ENCODE peak calls at places on chromosomes 3 and 15, in five cellular contexts. Z, J, E, K and I are unnamed samples.
A peak's percentile ranks its signal among the peaks of the same experiment; 100 is the strongest.

GRCh38 chr3:25074151-25074550 is 353.9 kb upstream of the RARB start:
- DNase-seq in J (no peak), Z (no peak), K (no peak), E (no peak), I (no peak)

GRCh38 chr3:10464068-10464434 is 41.3 kb downstream of the ATP2B2 start:
- DNase-seq in J (no peak), Z (no peak), E (no peak), K (no peak), I (no peak)

GRCh38 chr15:85482896-85483295 is 102.5 kb downstream of the AKAP13 start:
- DNase-seq in E (no peak), J (no peak), K (no peak), Z (peak; percentile 73), I (no peak)

GRCh38 chr3:158350971-158351370 is 220.0 kb upstream of the MLF1 start:
- DNase-seq in K (no peak), E (no peak), Z (no peak), J (no peak), I (no peak)

GRCh38 chr3:195761503-195762248 is 40.9 kb downstream of the MUC20 start:
- DNase-seq in E (no peak), Z (no peak), K (no peak), J (no peak), I (no peak)

GRCh38 chr3:69370156-69370944 is 15.5 kb downstream of the FRMD4B start:
- DNase-seq in J (peak; percentile 89), E (no peak), Z (no peak), K (peak; percentile 7), I (no peak)

GRCh38 chr15:56939257-56939656 is 20.8 kb downstream of the TCF12 start:
- DNase-seq in Z (no peak), E (no peak), J (no peak), K (no peak), I (no peak)

GRCh38 chr3:118408431-118408830 is 626.2 kb downstream of the IGSF11 start:
- DNase-seq in E (no peak), J (no peak), Z (no peak), K (no peak), I (no peak)

GRCh38 chr3:78540485-78540884 is 1227.3 kb downstream of the ROBO1 start:
- DNase-seq in J (no peak), Z (no peak), E (no peak), K (no peak), I (no peak)

GRCh38 chr3:193589616-193590015 is 3.4 kb upstream of the OPA1 start:
- DNase-seq in Z (no peak), K (no peak), J (no peak), E (no peak), I (no peak)

GRCh38 chr15:61226313-61227250 is 2.5 kb downstream of the RORA start:
- DNase-seq in Z (no peak), K (no peak), J (no peak), E (no peak), I (no peak)

GRCh38 chr3:8987673-8988655 is 24.7 kb upstream of the RAD18 start:
- DNase-seq in K (peak; percentile 67), J (peak; percentile 62), E (peak; percentile 51), Z (no peak), I (peak; percentile 35)

GRCh38 chr15:49423906-49424520 is 971 bp downstream of the FGF7 start:
- DNase-seq in J (no peak), E (no peak), K (no peak), Z (no peak), I (no peak)

GRCh38 chr15:101483476-101483875 is 6.0 kb downstream of the PCSK6 start:
- DNase-seq in E (no peak), J (no peak), Z (no peak), K (no peak), I (no peak)

GRCh38 chr15:78105541-78106241 is 13.3 kb downstream of the SH2D7 start:
- DNase-seq in Z (no peak), E (no peak), K (no peak), J (peak; percentile 7), I (no peak)